ENCODE peak calls at places on chromosomes 5 and 9, in four cellular contexts. L, Z, D and E are unnamed samples.

GRCh38 chr5:80082731-80083114 is 47.6 kb downstream of the THBS4 start:
- DNase-seq in L (peak), Z (peak), D (no peak), E (peak)

GRCh38 chr5:133440467-133441115 is 171.8 kb downstream of the FSTL4 start:
- DNase-seq in L (no peak), Z (no peak), D (no peak), E (no peak)

GRCh38 chr5:124902097-124902821 is 155.8 kb upstream of the ZNF608 start:
- DNase-seq in L (no peak), Z (no peak), D (no peak), E (peak)

GRCh38 chr5:56608216-56608925 is 207.0 kb upstream of the MAP3K1 start:
- DNase-seq in L (no peak), Z (no peak), D (no peak), E (no peak)

GRCh38 chr9:128787583-128788156 is 617 bp downstream of the TBC1D13 start:
- DNase-seq in L (peak), Z (no peak), D (no peak), E (peak)

GRCh38 chr9:114034176-114034575 is 43.9 kb downstream of the AMBP start:
- DNase-seq in L (no peak), Z (no peak), D (no peak), E (no peak)

GRCh38 chr9:107068581-107068980 is 205.6 kb downstream of the ZNF462 start:
- DNase-seq in L (no peak), Z (no peak), D (peak), E (no peak)

GRCh38 chr5:149799119-149799623 is 69.1 kb downstream of the PPARGC1B start:
- DNase-seq in L (peak), Z (no peak), D (peak), E (peak)

GRCh38 chr9:126471084-126471611 is 142.6 kb upstream of the LMX1B start:
- DNase-seq in L (no peak), Z (no peak), D (no peak), E (peak)

GRCh38 chr9:126472931-126473330 is 140.8 kb upstream of the LMX1B start:
- DNase-seq in L (no peak), Z (no peak), D (no peak), E (no peak)

GRCh38 chr9:126472446-126472845 is 141.3 kb upstream of the LMX1B start:
- DNase-seq in L (no peak), Z (no peak), D (no peak), E (no peak)

GRCh38 chr9:126468141-126468825 is 141.7 kb downstream of the MVB12B start:
- DNase-seq in L (no peak), Z (no peak), D (no peak), E (no peak)

DNA sequence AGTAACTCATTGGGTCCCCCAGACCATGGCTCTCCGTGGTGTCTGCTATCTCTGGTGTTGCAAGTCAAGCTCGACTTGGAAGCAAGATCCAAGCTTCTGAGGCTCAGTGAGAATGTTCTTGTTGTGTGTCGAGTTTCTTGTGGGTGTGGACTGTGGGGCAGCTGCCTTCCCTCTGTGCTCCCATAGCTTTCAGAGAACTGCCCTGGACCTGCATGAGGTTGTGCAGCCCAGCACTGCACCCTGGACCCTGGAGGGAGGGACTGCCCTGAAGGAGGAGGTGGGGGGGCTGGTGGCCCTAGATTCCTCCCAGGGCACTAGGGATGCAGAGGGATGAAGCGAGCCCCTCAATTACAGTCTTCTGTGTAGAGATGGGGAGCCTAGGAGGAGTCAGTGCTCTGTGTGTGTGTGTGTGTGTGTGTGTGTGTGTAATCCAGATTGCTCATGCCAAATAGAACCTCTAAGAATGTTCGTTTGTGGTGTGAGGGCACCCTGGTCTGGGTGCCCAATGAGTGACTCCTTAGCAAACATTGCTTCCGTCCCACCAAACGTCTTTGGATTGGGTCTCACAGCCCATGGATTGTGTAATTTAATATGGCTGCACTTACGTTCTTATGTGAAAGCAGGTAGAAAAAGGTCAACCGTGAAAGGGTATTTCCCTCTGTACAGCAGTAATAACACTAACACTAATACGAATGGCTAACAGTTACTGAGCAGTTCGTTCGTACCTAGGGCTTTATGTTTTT is 143.3 kb upstream of the LMX1B start:
- DNase-seq in L (no peak), Z (no peak), D (no peak), E (no peak)
- TF ChIP-seq MYC in L (no peak), Z (no peak), D (no peak), E (no peak)

GRCh38 chr5:74201334-74202081 is 439.0 kb downstream of the ENC1 start:
- DNase-seq in L (no peak), Z (no peak), D (no peak), E (peak)
- TF ChIP-seq MYC in L (no peak), Z (no peak), D (no peak), E (no peak)

GRCh38 chr5:174723315-174723978 is 935 bp upstream of the MSX2 start:
- DNase-seq in L (no peak), Z (no peak), D (no peak), E (no peak)
- TF ChIP-seq MYC in L (no peak), Z (no peak), D (no peak), E (no peak)

GRCh38 chr9:133237271-133237731 is 28.3 kb upstream of the OBP2B start:
- DNase-seq in L (no peak), Z (no peak), D (no peak), E (peak)

GRCh38 chr9:133236291-133237071 is 27.4 kb upstream of the OBP2B start:
- DNase-seq in L (no peak), Z (no peak), D (no peak), E (no peak)

GRCh38 chr9:133234577-133235322 is 25.7 kb upstream of the OBP2B start:
- DNase-seq in L (no peak), Z (no peak), D (no peak), E (no peak)

GRCh38 chr9:133235549-133236222 is 26.6 kb upstream of the OBP2B start:
- DNase-seq in L (no peak), Z (no peak), D (no peak), E (no peak)

GRCh38 chr9:133233681-133234432 is 24.8 kb upstream of the OBP2B start:
- DNase-seq in L (no peak), Z (no peak), D (no peak), E (peak)
- TF ChIP-seq MYC in L (no peak), Z (no peak), D (no peak), E (no peak)

DNA sequence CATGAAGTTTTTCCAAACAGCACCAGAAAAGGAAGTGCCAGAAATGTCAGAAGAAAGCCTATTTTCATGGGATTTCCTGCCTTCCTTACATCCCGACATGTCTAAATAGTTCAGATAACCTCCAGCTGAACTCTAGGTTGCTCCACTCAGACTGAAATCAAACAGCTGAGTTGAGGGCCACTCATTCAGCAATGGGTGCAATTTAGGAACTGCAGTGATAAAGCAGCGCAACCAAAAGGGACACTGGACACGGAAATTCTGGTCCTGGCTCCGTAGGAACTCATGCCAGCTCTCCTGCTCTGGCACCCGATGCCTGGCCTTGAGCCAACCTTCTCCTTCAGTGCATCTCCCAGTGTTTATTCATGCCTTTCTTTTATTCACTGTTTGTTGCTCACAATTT is 127.1 kb downstream of the PDE4D start:
- DNase-seq in L (no peak), Z (no peak), D (no peak), E (peak)
- TF ChIP-seq MYC in L (no peak), Z (no peak), D (no peak), E (no peak)

DNA sequence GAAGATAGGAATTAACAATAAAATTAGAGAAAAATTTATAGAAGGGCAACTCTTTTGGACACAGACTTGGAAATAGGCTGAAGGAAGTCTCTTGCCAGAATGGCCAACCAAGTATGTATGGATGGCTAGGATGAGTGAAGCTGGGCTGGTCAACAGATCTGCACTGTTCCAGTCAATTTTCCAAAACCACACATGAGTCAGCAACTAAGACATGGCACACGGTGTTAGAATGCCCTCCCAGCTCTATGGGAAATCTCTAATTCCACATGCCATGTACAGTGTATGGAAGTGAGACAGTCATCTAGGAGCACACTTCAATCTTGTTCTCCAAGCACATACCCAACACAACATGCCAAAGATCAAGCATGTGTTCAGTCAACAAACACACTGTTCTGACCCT is 129.6 kb downstream of the GLIS3 start:
- DNase-seq in L (no peak), Z (no peak), D (no peak), E (no peak)
- TF ChIP-seq MYC in L (no peak), Z (no peak), D (no peak), E (no peak)

DNA sequence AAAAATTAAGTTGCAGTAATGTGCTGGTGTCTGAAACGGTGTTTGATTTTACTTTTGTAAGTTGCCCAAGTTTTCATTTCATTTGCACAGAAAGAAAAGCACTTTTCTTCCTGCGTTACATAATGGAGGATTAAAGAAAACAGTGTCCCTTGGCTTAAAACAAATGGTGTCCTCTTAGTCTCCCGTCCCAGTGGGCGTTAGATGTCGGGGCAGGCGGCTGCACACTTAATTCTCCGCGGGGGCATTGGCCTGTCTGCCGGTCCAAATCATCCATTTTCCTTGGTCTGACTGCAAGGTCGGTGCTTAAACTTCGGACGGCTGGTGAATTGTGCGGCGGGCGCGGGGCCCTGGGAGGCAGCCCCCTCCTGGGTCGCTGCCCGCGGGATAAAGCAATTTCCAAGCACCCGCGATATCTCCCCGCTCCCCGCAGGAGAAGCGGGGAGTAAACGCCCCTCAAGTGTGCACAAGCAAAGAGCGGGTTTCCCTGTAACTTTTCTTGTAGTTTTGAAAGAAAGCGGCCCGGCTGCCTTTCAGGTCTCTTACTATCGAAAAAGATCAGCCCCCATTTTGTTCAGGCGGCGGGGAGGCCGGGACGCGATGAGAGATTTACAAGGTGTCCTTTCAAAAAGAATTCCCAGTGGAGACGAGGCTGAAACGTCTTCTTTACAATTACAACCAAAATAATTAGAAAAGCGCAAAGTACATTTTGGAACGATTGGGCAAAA is 1.5 kb downstream of the IRX1 start:
- DNase-seq in L (no peak), Z (no peak), D (no peak), E (no peak)
- TF ChIP-seq MYC in L (no peak), Z (no peak), D (no peak), E (no peak)